ENCODE peak calls at places on chromosomes 5 and 9, in four cellular contexts. One of them, this sample, is unnamed.

GRCh38 chr5:93163010-93163663 is 417.9 kb downstream of the NR2F1-AS1 start:
- DNase-seq in endothelial cell of umbilical vein: peak
- DNase-seq in IMR-90: peak
- DNase-seq in K562: no peak
- DNase-seq in this sample: no peak

GRCh38 chr9:94801685-94802084 is 75.2 kb downstream of the AOPEP start:
- DNase-seq in endothelial cell of umbilical vein: peak
- DNase-seq in IMR-90: peak
- DNase-seq in K562: no peak
- DNase-seq in this sample: no peak

GRCh38 chr9:3963266-3964019 is 336.4 kb downstream of the GLIS3 start:
- DNase-seq in endothelial cell of umbilical vein: peak
- DNase-seq in IMR-90: peak
- DNase-seq in K562: no peak
- DNase-seq in this sample: no peak

GRCh38 chr5:135425641-135426040 is 21.5 kb downstream of the DCANP1 start:
- DNase-seq in endothelial cell of umbilical vein: no peak
- DNase-seq in IMR-90: no peak
- DNase-seq in K562: no peak
- DNase-seq in this sample: no peak

GRCh38 chr5:144202725-144203124 is 32.1 kb downstream of the KCTD16 start:
- DNase-seq in endothelial cell of umbilical vein: no peak
- DNase-seq in IMR-90: no peak
- DNase-seq in K562: no peak
- DNase-seq in this sample: no peak

GRCh38 chr5:151619812-151620462 is 28.8 kb upstream of the FAT2 start:
- DNase-seq in endothelial cell of umbilical vein: no peak
- DNase-seq in IMR-90: no peak
- DNase-seq in K562: no peak
- DNase-seq in this sample: no peak

GRCh38 chr9:11973011-11973410 is 720.2 kb upstream of the TYRP1 start:
- DNase-seq in endothelial cell of umbilical vein: no peak
- DNase-seq in IMR-90: no peak
- DNase-seq in K562: no peak
- DNase-seq in this sample: no peak

GRCh38 chr5:86617309-86617755 is 409 bp upstream of the COX7C start:
- DNase-seq in endothelial cell of umbilical vein: no peak
- DNase-seq in IMR-90: no peak
- DNase-seq in K562: no peak
- DNase-seq in this sample: no peak

GRCh38 chr9:18596920-18597319 is 123.0 kb downstream of the ADAMTSL1 start:
- DNase-seq in endothelial cell of umbilical vein: no peak
- DNase-seq in IMR-90: peak
- DNase-seq in K562: no peak
- DNase-seq in this sample: no peak

GRCh38 chr5:40762716-40763115 is 7.0 kb upstream of the TTC33 start:
- DNase-seq in endothelial cell of umbilical vein: no peak
- DNase-seq in IMR-90: peak
- DNase-seq in K562: no peak
- DNase-seq in this sample: no peak
- H3K27ac ChIP-seq in endothelial cell of umbilical vein: no peak
- H3K27ac ChIP-seq in IMR-90: no peak
- H3K27ac ChIP-seq in K562: no peak
- H3K27ac ChIP-seq in this sample: no peak

DNA sequence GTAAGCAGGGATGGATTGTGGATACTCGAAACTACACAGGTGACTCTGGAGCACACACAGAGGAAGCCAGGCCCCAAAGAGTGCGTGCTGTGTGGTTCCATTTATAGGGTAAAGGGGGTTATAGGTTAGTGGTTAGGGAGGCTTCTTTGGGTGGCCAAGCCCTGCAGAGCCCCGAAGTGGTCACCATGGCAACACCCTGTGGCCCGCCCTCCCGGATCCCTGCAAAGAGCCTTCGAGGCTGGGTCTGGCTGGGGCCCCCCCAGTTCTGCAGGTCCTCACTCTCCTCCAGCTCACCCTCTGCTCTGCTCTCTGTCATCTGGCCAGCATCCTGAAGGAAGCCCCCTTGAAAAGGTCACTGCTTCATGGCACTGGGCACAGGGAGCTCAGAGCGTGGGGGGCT is 55.0 kb downstream of the WNK2 start:
- DNase-seq in endothelial cell of umbilical vein: no peak
- DNase-seq in IMR-90: no peak
- DNase-seq in K562: no peak
- DNase-seq in this sample: no peak
- TF ChIP-seq FOS in endothelial cell of umbilical vein: no peak
- TF ChIP-seq FOS in IMR-90: no peak
- TF ChIP-seq FOS in K562: no peak
- TF ChIP-seq FOS in this sample: no peak

GRCh38 chr5:51650824-51651223 is 267.6 kb downstream of the ISL1 start:
- DNase-seq in endothelial cell of umbilical vein: peak
- DNase-seq in IMR-90: no peak
- DNase-seq in K562: no peak
- DNase-seq in this sample: no peak

GRCh38 chr5:51651476-51651875 is 268.2 kb downstream of the ISL1 start:
- DNase-seq in endothelial cell of umbilical vein: peak
- DNase-seq in IMR-90: no peak
- DNase-seq in K562: no peak
- DNase-seq in this sample: no peak

GRCh38 chr5:51651889-51652288 is 268.6 kb downstream of the ISL1 start:
- DNase-seq in endothelial cell of umbilical vein: peak
- DNase-seq in IMR-90: no peak
- DNase-seq in K562: no peak
- DNase-seq in this sample: no peak

GRCh38 chr5:51657340-51658240 is 274.3 kb downstream of the ISL1 start:
- DNase-seq in endothelial cell of umbilical vein: no peak
- DNase-seq in IMR-90: no peak
- DNase-seq in K562: no peak
- DNase-seq in this sample: no peak

DNA sequence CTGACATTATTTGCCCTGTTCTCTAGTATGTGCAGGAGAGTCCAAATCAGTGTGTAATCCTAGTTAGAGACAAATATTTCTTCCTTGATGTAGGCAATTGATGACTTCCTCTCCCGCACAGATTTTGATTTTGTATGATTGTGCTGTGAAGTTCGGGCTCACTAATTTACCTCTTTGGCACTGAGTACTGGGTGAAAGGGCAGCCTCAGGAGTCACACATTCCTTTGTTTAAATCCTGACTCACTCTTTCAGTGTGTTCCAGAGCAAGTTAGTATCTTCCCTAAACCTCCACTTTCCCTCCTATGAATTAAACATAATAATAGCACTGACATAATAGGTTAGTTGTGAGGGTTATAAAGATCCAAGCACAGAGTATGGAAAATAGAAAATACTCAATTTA is 269.7 kb downstream of the ISL1 start:
- DNase-seq in endothelial cell of umbilical vein: peak
- DNase-seq in IMR-90: no peak
- DNase-seq in K562: no peak
- DNase-seq in this sample: no peak
- H3K27ac ChIP-seq in endothelial cell of umbilical vein: peak
- H3K27ac ChIP-seq in IMR-90: no peak
- H3K27ac ChIP-seq in K562: no peak
- H3K27ac ChIP-seq in this sample: no peak

GRCh38 chr5:170603101-170603500 is 99.3 kb downstream of the KCNIP1 start:
- DNase-seq in endothelial cell of umbilical vein: no peak
- DNase-seq in IMR-90: no peak
- DNase-seq in K562: no peak
- DNase-seq in this sample: no peak

GRCh38 chr5:170596482-170596881 is 92.7 kb downstream of the KCNIP1 start:
- DNase-seq in endothelial cell of umbilical vein: no peak
- DNase-seq in IMR-90: no peak
- DNase-seq in K562: no peak
- DNase-seq in this sample: no peak

GRCh38 chr5:170601608-170602007 is 97.8 kb downstream of the KCNIP1 start:
- DNase-seq in endothelial cell of umbilical vein: no peak
- DNase-seq in IMR-90: no peak
- DNase-seq in K562: no peak
- DNase-seq in this sample: no peak

GRCh38 chr5:170597876-170598275 is 94.1 kb downstream of the KCNIP1 start:
- DNase-seq in endothelial cell of umbilical vein: peak
- DNase-seq in IMR-90: no peak
- DNase-seq in K562: no peak
- DNase-seq in this sample: no peak

DNA sequence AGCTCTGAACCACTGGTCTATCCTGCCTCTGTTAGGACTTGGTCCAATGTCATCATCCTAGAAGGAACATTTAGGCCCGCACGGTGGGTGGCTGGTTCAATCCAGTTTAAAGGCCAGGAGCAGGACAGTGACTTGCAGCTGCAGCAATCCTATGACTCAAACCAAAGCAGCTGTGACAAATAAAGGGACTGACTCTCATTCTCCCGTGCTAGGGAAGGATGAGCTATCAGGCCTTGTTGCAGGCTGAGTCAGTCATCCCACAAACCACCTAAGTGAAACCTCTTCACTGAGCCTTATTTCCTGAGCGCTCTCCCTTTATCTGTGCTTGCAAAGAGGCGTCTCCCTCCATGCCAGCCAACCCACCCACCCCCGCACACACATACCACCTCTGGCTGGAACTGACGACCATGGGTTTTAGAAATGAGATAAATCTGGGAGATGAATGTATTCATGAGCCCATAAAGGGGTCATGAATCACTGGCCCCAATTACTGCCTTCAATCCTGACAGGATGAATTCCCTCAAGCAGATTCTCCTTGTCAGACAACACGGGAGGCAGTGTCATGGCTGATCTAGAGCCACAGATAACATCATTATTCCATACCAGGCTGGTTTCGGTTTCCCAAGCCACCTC is 93.4 kb downstream of the KCNIP1 start:
- DNase-seq in endothelial cell of umbilical vein: no peak
- DNase-seq in IMR-90: peak
- DNase-seq in K562: no peak
- DNase-seq in this sample: no peak
- TF ChIP-seq FOS in endothelial cell of umbilical vein: no peak
- TF ChIP-seq FOS in IMR-90: peak
- TF ChIP-seq FOS in K562: no peak
- TF ChIP-seq FOS in this sample: no peak

GRCh38 chr5:1265026-1265425 is 29.8 kb downstream of the TERT start:
- DNase-seq in endothelial cell of umbilical vein: no peak
- DNase-seq in IMR-90: no peak
- DNase-seq in K562: no peak
- DNase-seq in this sample: no peak

GRCh38 chr5:1266791-1267190 is 28.1 kb downstream of the TERT start:
- DNase-seq in endothelial cell of umbilical vein: no peak
- DNase-seq in IMR-90: no peak
- DNase-seq in K562: no peak
- DNase-seq in this sample: no peak

GRCh38 chr5:1268056-1268455 is 26.8 kb downstream of the TERT start:
- DNase-seq in endothelial cell of umbilical vein: no peak
- DNase-seq in IMR-90: no peak
- DNase-seq in K562: no peak
- DNase-seq in this sample: no peak

GRCh38 chr5:1264211-1264610 is 30.7 kb downstream of the TERT start:
- DNase-seq in endothelial cell of umbilical vein: no peak
- DNase-seq in IMR-90: no peak
- DNase-seq in K562: no peak
- DNase-seq in this sample: no peak

GRCh38 chr5:1265461-1266455 is 29.1 kb downstream of the TERT start:
- DNase-seq in endothelial cell of umbilical vein: no peak
- DNase-seq in IMR-90: no peak
- DNase-seq in K562: no peak
- DNase-seq in this sample: no peak
- H3K27ac ChIP-seq in endothelial cell of umbilical vein: no peak
- H3K27ac ChIP-seq in IMR-90: no peak
- H3K27ac ChIP-seq in K562: no peak
- H3K27ac ChIP-seq in this sample: no peak